ENCODE peak calls at places on chromosomes 12 and 14, in five cellular contexts. W is mammary epithelial cell, I is NCI-H446 treated with DMSO at 0.1 percent for 48 hours, B is GM20000, O is AG20443. D is an unnamed sample.

GRCh38 chr14:20376071-20376588 is 32.7 kb downstream of the PARP2 start:
- DNase-seq in W (no peak), I (no peak), B (no peak), O (no peak), D (no peak)

GRCh38 chr12:43980627-43981191 is 144.8 kb downstream of the TMEM117 start:
- DNase-seq in W (no peak), I (no peak), B (no peak), O (no peak), D (no peak)

GRCh38 chr12:82415402-82415801 is 57.1 kb downstream of the METTL25 start:
- DNase-seq in W (peak), I (no peak), B (no peak), O (no peak), D (no peak)

GRCh38 chr14:52791204-52792096 is at the start of gene GNPNAT1:
- DNase-seq in W (peak), I (peak), B (peak), O (peak), D (peak)

GRCh38 chr12:29750131-29750927 is 33.4 kb downstream of the TMTC1 start:
- DNase-seq in W (no peak), I (no peak), B (peak), O (no peak), D (no peak)

GRCh38 chr14:61643546-61643945 is 51.8 kb upstream of the HIF1A start:
- DNase-seq in W (no peak), I (no peak), B (no peak), O (peak), D (no peak)

GRCh38 chr12:120554658-120555057 is 20.5 kb downstream of the RNF10 start:
- DNase-seq in W (no peak), I (no peak), B (no peak), O (no peak), D (no peak)

GRCh38 chr14:101005447-101005846 is 101.9 kb upstream of the RTL1 start:
- DNase-seq in W (no peak), I (no peak), B (peak), O (no peak), D (no peak)

GRCh38 chr12:124321556-124322270 is 26.8 kb downstream of the RFLNA start:
- DNase-seq in W (peak), I (no peak), B (no peak), O (peak), D (no peak)

GRCh38 chr14:77610553-77610952 is 5.9 kb downstream of the SPTLC2 start:
- DNase-seq in W (no peak), I (no peak), B (no peak), O (no peak), D (no peak)

GRCh38 chr12:106871477-106871876 is 84.2 kb upstream of the TMEM263 start:
- DNase-seq in W (peak), I (no peak), B (no peak), O (peak), D (no peak)

GRCh38 chr12:53200458-53201169 is 6.4 kb downstream of the ITGB7 start:
- DNase-seq in W (no peak), I (no peak), B (peak), O (no peak), D (no peak)

GRCh38 chr12:93145086-93145485 is 216.0 kb upstream of the EEA1 start:
- DNase-seq in W (peak), I (no peak), B (no peak), O (peak), D (no peak)

GRCh38 chr12:92061061-92061460 is 84.6 kb downstream of the BTG1 start:
- DNase-seq in W (no peak), I (no peak), B (no peak), O (no peak), D (no peak)

GRCh38 chr14:99754141-99755067 is 38.8 kb upstream of the EML1 start:
- DNase-seq in W (peak), I (no peak), B (peak), O (no peak), D (no peak)

GRCh38 chr12:58225067-58225877 is 283.9 kb downstream of the ATP23 start:
- DNase-seq in W (no peak), I (no peak), B (no peak), O (no peak), D (no peak)

GRCh38 chr14:95649230-95649629 is 37.0 kb upstream of the TCL1B start:
- DNase-seq in W (no peak), I (no peak), B (no peak), O (no peak), D (no peak)

GRCh38 chr12:93323625-93324165 is 54.0 kb upstream of the NUDT4 start:
- DNase-seq in W (peak), I (no peak), B (no peak), O (no peak), D (no peak)

GRCh38 chr12:130830246-130830551 is 8.9 kb downstream of the STX2 start:
- DNase-seq in W (no peak), I (no peak), B (no peak), O (no peak), D (no peak)

GRCh38 chr14:54603362-54603761 is 36.4 kb downstream of the SAMD4A start:
- DNase-seq in W (peak), I (no peak), B (no peak), O (peak), D (no peak)

GRCh38 chr14:68716698-68717097 is 76.2 kb downstream of the ZFP36L1 start:
- DNase-seq in W (no peak), I (no peak), B (no peak), O (no peak), D (no peak)

GRCh38 chr12:31118347-31118830 is 44.7 kb downstream of the DDX11 start:
- DNase-seq in W (no peak), I (no peak), B (no peak), O (peak), D (no peak)

GRCh38 chr12:110372056-110372425 is 31.5 kb downstream of the ANAPC7 start:
- DNase-seq in W (no peak), I (no peak), B (no peak), O (no peak), D (no peak)